ENCODE peak calls at places on chromosome 1, in four cellular contexts. X, A, I and V are unnamed samples.

GRCh38 chr1:114428083-114428754 is 82.8 kb downstream of the TRIM33 start:
- DNase-seq in X (no peak), A (no peak), I (no peak), V (peak; percentile 51)

GRCh38 chr1:172997941-172998361 is 52.8 kb downstream of the TNFSF18 start:
- DNase-seq in X (no peak), A (no peak), I (no peak), V (peak; percentile 14)

GRCh38 chr1:154972517-154973343 is 1.8 kb upstream of the CKS1B start:
- DNase-seq in X (peak; percentile 94), A (peak; percentile 94), I (peak; percentile 74), V (peak; percentile 98)

GRCh38 chr1:178060789-178061556 is 32.9 kb upstream of the RASAL2 start:
- DNase-seq in X (no peak), A (peak; percentile 47), I (no peak), V (peak; percentile 97)

GRCh38 chr1:41673806-41674205 is 189.3 kb upstream of the EDN2 start:
- DNase-seq in X (no peak), A (no peak), I (no peak), V (no peak)

GRCh38 chr1:175841613-175842234 is 98.3 kb upstream of the TNR start:
- DNase-seq in X (no peak), A (no peak), I (no peak), V (no peak)

GRCh38 chr1:53892911-53893310 is 1.1 kb upstream of the DIO1 start:
- DNase-seq in X (no peak), A (no peak), I (no peak), V (no peak)

GRCh38 chr1:20187103-20187812 is 940 bp upstream of the PLA2G2C start:
- DNase-seq in X (no peak), A (no peak), I (no peak), V (no peak)

GRCh38 chr1:161094481-161094880 is 3.7 kb upstream of the KLHDC9 start:
- DNase-seq in X (no peak), A (no peak), I (no peak), V (no peak)

GRCh38 chr1:80245813-80246212 is 1239.3 kb upstream of the ADGRL4 start:
- DNase-seq in X (no peak), A (no peak), I (no peak), V (no peak)

GRCh38 chr1:97610748-97611147 is 310.1 kb downstream of the DPYD start:
- DNase-seq in X (no peak), A (no peak), I (no peak), V (no peak)

GRCh38 chr1:118113261-118113660 is 71.8 kb downstream of the SPAG17 start:
- DNase-seq in X (no peak), A (no peak), I (no peak), V (peak; percentile 34)

GRCh38 chr1:58779837-58780585 is 3.8 kb downstream of the JUN start:
- DNase-seq in X (no peak), A (no peak), I (no peak), V (peak; percentile 88)

GRCh38 chr1:188672153-188672552 is 1805.5 kb downstream of the BRINP3 start:
- DNase-seq in X (no peak), A (no peak), I (no peak), V (no peak)

GRCh38 chr1:41882068-41882477 is 36.6 kb downstream of the HIVEP3 start:
- DNase-seq in X (no peak), A (no peak), I (no peak), V (no peak)

GRCh38 chr1:222547260-222547614 is 667 bp downstream of the HHIPL2 start:
- DNase-seq in X (no peak), A (no peak), I (no peak), V (no peak)

GRCh38 chr1:51313268-51313852 is 17.0 kb downstream of the TTC39A start:
- DNase-seq in X (no peak), A (peak; percentile 27), I (no peak), V (no peak)

GRCh38 chr1:22641906-22642636 is 1.4 kb upstream of the C1QC start:
- DNase-seq in X (peak; percentile 81), A (peak; percentile 88), I (peak; percentile 92), V (peak; percentile 53)

GRCh38 chr1:212752256-212752933 is 39.2 kb downstream of the NSL1 start:
- DNase-seq in X (no peak), A (no peak), I (no peak), V (peak; percentile 44)

GRCh38 chr1:18118078-18118477 is 10.5 kb downstream of the IGSF21 start:
- DNase-seq in X (no peak), A (peak; percentile 49), I (no peak), V (no peak)

GRCh38 chr1:165075725-165076370 is 280.7 kb downstream of the LMX1A start:
- DNase-seq in X (no peak), A (peak; percentile 60), I (no peak), V (peak; percentile 39)

GRCh38 chr1:116738673-116739370 is 15.4 kb upstream of the CD2 start:
- DNase-seq in X (no peak), A (no peak), I (no peak), V (no peak)

GRCh38 chr1:197837911-197838310 is 62.6 kb upstream of the DENND1B start:
- DNase-seq in X (no peak), A (no peak), I (no peak), V (no peak)

GRCh38 chr1:175554586-175554985 is 188.8 kb downstream of the TNR start:
- DNase-seq in X (no peak), A (no peak), I (no peak), V (no peak)

GRCh38 chr1:207918571-207918970 is 7.6 kb upstream of the CD34 start:
- DNase-seq in X (no peak), A (peak; percentile 25), I (no peak), V (no peak)

GRCh38 chr1:236948381-236948780 is 55.9 kb downstream of the MT1HL1 start:
- DNase-seq in X (no peak), A (no peak), I (no peak), V (no peak)

GRCh38 chr1:235015291-235015990 is 113.2 kb downstream of the TOMM20 start:
- DNase-seq in X (no peak), A (no peak), I (no peak), V (no peak)

GRCh38 chr1:1305300-1306069 is 2.2 kb downstream of the ACAP3 start:
- DNase-seq in X (no peak), A (peak; percentile 44), I (peak; percentile 84), V (peak; percentile 70)

GRCh38 chr1:245091818-245092637 is 62.8 kb upstream of the KIF26B start:
- DNase-seq in X (no peak), A (no peak), I (no peak), V (peak; percentile 97)

GRCh38 chr1:93338426-93338825 is 7.3 kb upstream of the DR1 start:
- DNase-seq in X (no peak), A (no peak), I (no peak), V (peak; percentile 95)

GRCh38 chr1:25126568-25126967 is 105.7 kb downstream of the SYF2 start:
- DNase-seq in X (no peak), A (no peak), I (no peak), V (peak; percentile 3)

GRCh38 chr1:186987769-186988168 is 159.0 kb downstream of the PLA2G4A start:
- DNase-seq in X (no peak), A (no peak), I (no peak), V (no peak)
- TF ChIP-seq CTCF in X (no peak), A (peak; percentile 45), I (no peak), V (peak; percentile 37)

GRCh38 chr1:111475706-111476105 is 1.9 kb downstream of the C1orf162 start:
- DNase-seq in X (no peak), A (no peak), I (no peak), V (no peak)

GRCh38 chr1:111476761-111477309 is 3.1 kb downstream of the C1orf162 start:
- DNase-seq in X (no peak), A (no peak), I (no peak), V (no peak)

GRCh38 chr1:111474106-111474505 is 322 bp downstream of the C1orf162 start:
- DNase-seq in X (no peak), A (no peak), I (no peak), V (peak; percentile 21)

GRCh38 chr1:111476214-111476613 is 2.4 kb downstream of the C1orf162 start:
- DNase-seq in X (no peak), A (no peak), I (no peak), V (no peak)

GRCh38 chr1:111474521-111474920 is 737 bp downstream of the C1orf162 start:
- DNase-seq in X (no peak), A (no peak), I (no peak), V (no peak)
- H3K4me3 ChIP-seq in X (peak overlapping the region; percentile 53), A (no peak overlapping the region), I (peak overlapping the region; percentile 43), V (no peak overlapping the region)

DNA sequence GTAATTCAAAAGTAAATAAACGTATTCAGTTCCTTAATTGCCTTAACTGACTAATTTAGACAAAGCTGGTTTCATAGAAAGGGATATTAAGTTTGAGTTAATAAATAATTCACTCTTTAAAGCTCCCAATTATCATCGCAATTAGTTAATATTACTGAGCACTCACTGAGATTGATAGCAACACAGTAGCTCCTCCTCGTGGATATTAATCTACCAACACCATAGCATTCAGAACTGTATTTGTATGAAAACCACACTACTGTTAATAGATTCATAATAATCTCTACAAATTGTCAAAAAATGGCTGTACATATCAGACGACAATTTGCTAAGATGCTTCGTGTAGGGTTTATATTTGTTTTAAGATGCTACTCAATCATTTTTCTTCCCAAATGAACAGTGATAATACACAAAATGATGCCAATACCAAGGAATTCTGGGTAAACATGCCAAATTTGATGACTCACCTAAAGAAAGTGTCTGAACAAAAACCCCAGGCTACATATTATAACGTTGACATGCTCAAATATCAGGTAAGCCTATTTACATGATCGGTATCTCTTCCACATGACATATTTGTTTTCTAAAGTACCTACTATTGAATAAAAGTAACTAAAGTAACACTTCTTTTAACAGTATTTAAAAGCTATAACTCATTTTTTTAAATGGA is 18.8 kb upstream of the DYNLT5 start:
- DNase-seq in X (no peak), A (no peak), I (no peak), V (no peak)
- TF ChIP-seq CTCF in X (no peak), A (no peak), I (no peak), V (peak; percentile 12)

GRCh38 chr1:8096105-8097011 is 70.2 kb upstream of the ERRFI1 start:
- DNase-seq in X (no peak), A (no peak), I (no peak), V (peak; percentile 81)
- H3K4me3 ChIP-seq in X (no peak overlapping the region), A (no peak overlapping the region), I (no peak overlapping the region), V (no peak overlapping the region)